ENCODE peak calls at places on chromosomes 11 and 22, in six cellular contexts. A, U, W, E, Z and O are unnamed samples.

GRCh38 chr11:96869207-96869606 is 479.4 kb downstream of the JRKL start:
- DNase-seq in A (no peak), U (no peak), W (no peak), E (peak), Z (peak), O (no peak)

GRCh38 chr11:65879622-65880021 is at the start of gene CTSW:
- DNase-seq in A (no peak), U (no peak), W (no peak), E (no peak), Z (no peak), O (peak)

GRCh38 chr11:130603585-130603906 is 155.1 kb downstream of the ADAMTS15 start:
- DNase-seq in A (no peak), U (no peak), W (no peak), E (no peak), Z (no peak), O (no peak)

GRCh38 chr11:73265278-73265810 is 6.8 kb upstream of the P2RY6 start:
- DNase-seq in A (no peak), U (peak), W (no peak), E (no peak), Z (no peak), O (no peak)

GRCh38 chr22:50148991-50149721 is 21.4 kb upstream of the PANX2 start:
- DNase-seq in A (no peak), U (peak), W (peak), E (peak), Z (peak), O (peak)

GRCh38 chr11:41003339-41003992 is 456.0 kb downstream of the LRRC4C start:
- DNase-seq in A (no peak), U (no peak), W (no peak), E (no peak), Z (no peak), O (no peak)

GRCh38 chr22:40533712-40534378 is 102.7 kb downstream of the MRTFA start:
- DNase-seq in A (no peak), U (no peak), W (no peak), E (peak), Z (peak), O (peak)

GRCh38 chr11:86671386-86672006 is 920 bp downstream of the ME3 start:
- DNase-seq in A (peak), U (peak), W (no peak), E (peak), Z (peak), O (no peak)

GRCh38 chr22:40183029-40183581 is 5.4 kb downstream of the TNRC6B start:
- DNase-seq in A (no peak), U (no peak), W (no peak), E (peak), Z (peak), O (no peak)

GRCh38 chr22:48954781-48955311 is 872.8 kb downstream of the BRD1 start:
- DNase-seq in A (no peak), U (peak), W (no peak), E (no peak), Z (no peak), O (no peak)

GRCh38 chr11:60121259-60121658 is 32.8 kb downstream of the MS4A2 start:
- DNase-seq in A (no peak), U (no peak), W (no peak), E (peak), Z (no peak), O (no peak)

GRCh38 chr11:113248702-113249490 is 65.5 kb upstream of the TTC12 start:
- DNase-seq in A (no peak), U (no peak), W (no peak), E (no peak), Z (no peak), O (no peak)

GRCh38 chr22:41888638-41889200 is 26.2 kb downstream of the SHISA8 start:
- DNase-seq in A (no peak), U (no peak), W (no peak), E (no peak), Z (no peak), O (no peak)

GRCh38 chr22:35756722-35757121 is 39.0 kb downstream of the APOL5 start:
- DNase-seq in A (no peak), U (no peak), W (no peak), E (no peak), Z (no peak), O (no peak)

GRCh38 chr11:12706531-12707499 is 32.6 kb downstream of the TEAD1 start:
- DNase-seq in A (no peak), U (no peak), W (no peak), E (peak), Z (peak), O (no peak)

GRCh38 chr11:44505591-44506054 is 59.8 kb upstream of the CD82 start:
- DNase-seq in A (no peak), U (no peak), W (no peak), E (peak), Z (peak), O (no peak)

GRCh38 chr11:45985212-45985611 is 62.8 kb downstream of the LARGE2 start:
- DNase-seq in A (no peak), U (no peak), W (no peak), E (no peak), Z (no peak), O (no peak)

GRCh38 chr11:73810637-73811036 is 23.0 kb downstream of the MRPL48 start:
- DNase-seq in A (no peak), U (no peak), W (no peak), E (no peak), Z (no peak), O (no peak)

GRCh38 chr22:19610518-19611253 is 86.5 kb upstream of the CLDN5 start:
- DNase-seq in A (no peak), U (no peak), W (no peak), E (no peak), Z (no peak), O (no peak)

GRCh38 chr11:84819561-84819960 is 807.6 kb downstream of the DLG2 start:
- DNase-seq in A (no peak), U (no peak), W (no peak), E (no peak), Z (no peak), O (no peak)

GRCh38 chr11:37830532-37830931 is 1232.5 kb upstream of the RAG2 start:
- DNase-seq in A (no peak), U (no peak), W (no peak), E (no peak), Z (no peak), O (no peak)

GRCh38 chr11:36069576-36070214 is 125.8 kb downstream of the LDLRAD3 start:
- DNase-seq in A (no peak), U (no peak), W (no peak), E (no peak), Z (no peak), O (no peak)

GRCh38 chr11:75627879-75628668 is 40.8 kb downstream of the MAP6 start:
- DNase-seq in A (no peak), U (no peak), W (no peak), E (peak), Z (peak), O (no peak)

GRCh38 chr11:19101803-19102520 is 15.0 kb upstream of the ZDHHC13 start:
- DNase-seq in A (no peak), U (no peak), W (no peak), E (no peak), Z (no peak), O (no peak)

GRCh38 chr11:6062691-6063358 is 32.3 kb upstream of the OR56A1 start:
- DNase-seq in A (no peak), U (no peak), W (no peak), E (no peak), Z (no peak), O (no peak)

GRCh38 chr11:117870176-117870952 is 6.1 kb downstream of the FXYD6 start:
- DNase-seq in A (no peak), U (no peak), W (no peak), E (no peak), Z (no peak), O (no peak)

GRCh38 chr11:120647681-120648080 is 136.1 kb downstream of the GRIK4 start:
- DNase-seq in A (no peak), U (no peak), W (no peak), E (no peak), Z (no peak), O (no peak)

GRCh38 chr22:19990188-19990587 is 26.4 kb downstream of the ARVCF start:
- DNase-seq in A (no peak), U (no peak), W (no peak), E (no peak), Z (no peak), O (no peak)

GRCh38 chr11:132943325-132943736 is 589.0 kb downstream of the OPCML start:
- DNase-seq in A (no peak), U (no peak), W (no peak), E (no peak), Z (no peak), O (no peak)

GRCh38 chr22:17570851-17571631 is 7.7 kb downstream of the SLC25A18 start:
- DNase-seq in A (peak), U (peak), W (no peak), E (peak), Z (peak), O (no peak)

GRCh38 chr11:47524200-47524874 is 28.6 kb downstream of the CELF1 start:
- DNase-seq in A (no peak), U (no peak), W (peak), E (no peak), Z (peak), O (peak)

GRCh38 chr11:110147965-110148709 is 54.9 kb downstream of the ZC3H12C start:
- DNase-seq in A (no peak), U (no peak), W (no peak), E (peak), Z (peak), O (no peak)

GRCh38 chr11:109046284-109046992 is 375.6 kb upstream of the C11orf87 start:
- DNase-seq in A (no peak), U (no peak), W (no peak), E (no peak), Z (no peak), O (no peak)

GRCh38 chr11:111308140-111308539 is 9.8 kb downstream of the POU2AF3 start:
- DNase-seq in A (no peak), U (no peak), W (no peak), E (peak), Z (no peak), O (no peak)

GRCh38 chr11:66302656-66303055 is 11.0 kb downstream of the TMEM151A start:
- DNase-seq in A (no peak), U (no peak), W (no peak), E (no peak), Z (no peak), O (no peak)

GRCh38 chr11:130218501-130218900 is 58.9 kb downstream of the ST14 start:
- DNase-seq in A (no peak), U (no peak), W (no peak), E (no peak), Z (no peak), O (no peak)

GRCh38 chr11:130146797-130147196 is 12.8 kb upstream of the ST14 start:
- DNase-seq in A (no peak), U (peak), W (no peak), E (peak), Z (no peak), O (peak)

GRCh38 chr11:8258289-8258688 is 5.4 kb downstream of the LMO1 start:
- DNase-seq in A (peak), U (peak), W (no peak), E (peak), Z (no peak), O (no peak)

GRCh38 chr22:48632641-48633246 is 1194.9 kb downstream of the BRD1 start:
- DNase-seq in A (no peak), U (no peak), W (no peak), E (no peak), Z (no peak), O (no peak)

GRCh38 chr11:10599388-10600175 is 31.1 kb upstream of the LYVE1 start:
- DNase-seq in A (peak), U (no peak), W (no peak), E (peak), Z (no peak), O (no peak)
- H3K4me3 ChIP-seq in A (no peak), U (no peak), W (no peak), E (no peak), Z (no peak), O (no peak)

GRCh38 chr22:32535531-32536190 is 61.0 kb downstream of the FBXO7 start:
- DNase-seq in A (no peak), U (no peak), W (no peak), E (no peak), Z (no peak), O (no peak)
- H3K4me3 ChIP-seq in A (no peak), U (no peak), W (no peak), E (no peak), Z (no peak), O (no peak)

DNA sequence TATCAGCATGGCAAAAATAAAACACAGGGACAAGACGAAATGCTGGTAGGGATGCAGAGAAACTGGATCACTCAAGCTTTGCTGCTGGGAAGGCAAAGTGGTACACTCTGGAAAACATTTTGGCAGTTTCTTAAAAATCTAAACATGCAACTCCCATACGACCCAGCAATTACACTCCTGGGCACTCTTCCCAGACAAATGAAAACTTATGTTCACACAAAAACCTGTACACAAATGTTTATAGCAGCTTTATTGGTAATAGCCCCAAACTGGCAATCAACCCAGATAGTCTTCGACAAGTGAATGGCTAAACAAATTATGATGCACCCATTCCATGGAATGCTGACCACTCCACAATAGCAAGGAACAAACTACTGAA is 35.8 kb upstream of the PRR5 start:
- DNase-seq in A (no peak), U (no peak), W (no peak), E (no peak), Z (no peak), O (no peak)
- H3K4me3 ChIP-seq in A (no peak), U (no peak), W (no peak), E (no peak), Z (no peak), O (no peak)

DNA sequence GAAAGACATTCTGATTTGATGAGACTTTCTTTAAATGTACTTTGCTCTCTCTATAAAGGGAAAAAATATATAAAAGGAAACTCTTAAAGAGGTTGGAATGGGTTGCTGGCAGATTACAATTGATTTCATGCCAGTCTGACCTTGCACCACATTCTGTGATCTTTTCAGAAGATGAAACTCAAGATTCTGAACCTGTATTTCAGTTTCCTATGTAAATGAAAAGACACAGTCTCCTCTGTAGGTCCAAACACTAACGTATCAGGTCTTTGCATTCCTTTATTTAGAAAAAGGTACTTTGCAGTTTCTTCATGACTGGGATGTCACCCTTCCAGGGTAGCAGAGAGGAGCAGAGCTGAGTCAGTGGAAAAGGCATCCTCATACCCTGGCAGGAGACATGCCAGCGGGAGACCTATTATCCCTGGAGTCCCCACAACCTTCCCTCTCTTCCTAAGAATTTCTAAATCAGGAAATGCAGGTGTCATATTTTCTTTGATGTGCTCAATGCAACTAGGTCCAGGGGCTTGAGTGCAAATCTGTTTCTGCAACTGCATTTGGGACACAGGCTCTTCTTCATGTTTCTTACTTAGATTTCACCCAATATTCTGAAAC is 282.6 kb downstream of the CADM1 start:
- DNase-seq in A (no peak), U (no peak), W (no peak), E (no peak), Z (no peak), O (no peak)
- H3K4me3 ChIP-seq in A (no peak), U (no peak), W (no peak), E (no peak), Z (no peak), O (no peak)

DNA sequence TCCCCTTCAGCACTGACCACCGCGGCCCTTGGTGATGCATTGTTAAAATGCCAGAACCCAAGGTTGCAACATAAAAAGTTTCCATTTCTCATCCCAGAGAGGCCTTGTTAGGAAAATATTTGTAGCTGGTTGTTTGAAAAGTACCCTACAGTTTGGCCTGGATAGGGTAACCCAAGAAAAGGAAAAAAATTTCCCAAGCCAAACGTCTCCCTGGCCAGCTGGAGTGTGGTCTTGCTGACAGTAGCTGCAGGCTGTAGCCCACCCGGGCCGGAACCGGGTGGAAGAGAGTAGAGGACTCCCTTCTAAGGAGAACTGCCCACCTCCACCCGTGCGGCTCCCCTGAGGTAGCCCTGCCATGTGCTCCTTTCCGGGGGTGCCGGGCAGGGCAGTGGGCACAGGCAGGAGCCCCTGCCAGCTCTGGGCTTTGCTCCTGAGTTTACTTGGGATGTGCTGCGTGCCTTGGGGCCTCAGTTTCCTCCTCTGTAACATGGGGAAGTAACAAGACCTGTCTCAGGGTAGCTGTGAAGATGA is 38.5 kb downstream of the IGHMBP2 start:
- DNase-seq in A (no peak), U (no peak), W (no peak), E (no peak), Z (no peak), O (no peak)
- H3K4me3 ChIP-seq in A (no peak), U (peak), W (no peak), E (no peak), Z (no peak), O (no peak)

GRCh38 chr22:37333724-37334460 is 51.6 kb downstream of the CYTH4 start:
- DNase-seq in A (no peak), U (no peak), W (no peak), E (no peak), Z (no peak), O (no peak)
- H3K4me3 ChIP-seq in A (no peak), U (no peak), W (no peak), E (no peak), Z (no peak), O (no peak)

DNA sequence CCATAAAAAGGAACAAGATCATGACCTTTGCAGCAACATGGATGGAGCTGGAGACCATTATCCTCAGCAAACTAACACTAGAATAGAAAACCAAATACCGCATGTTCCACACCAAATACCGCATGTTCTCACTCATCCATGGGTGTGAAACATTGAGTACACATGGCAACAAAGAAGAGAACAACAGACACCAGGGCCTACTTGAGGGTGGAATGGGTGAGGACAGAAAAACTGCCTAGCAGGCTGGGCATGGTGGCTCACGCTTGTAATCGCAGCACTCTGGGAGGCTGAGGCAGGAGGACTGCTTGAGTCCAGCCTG is 12.3 kb downstream of the EHD1 start:
- DNase-seq in A (no peak), U (no peak), W (no peak), E (no peak), Z (no peak), O (no peak)
- H3K4me3 ChIP-seq in A (no peak), U (peak), W (no peak), E (no peak), Z (no peak), O (peak)

DNA sequence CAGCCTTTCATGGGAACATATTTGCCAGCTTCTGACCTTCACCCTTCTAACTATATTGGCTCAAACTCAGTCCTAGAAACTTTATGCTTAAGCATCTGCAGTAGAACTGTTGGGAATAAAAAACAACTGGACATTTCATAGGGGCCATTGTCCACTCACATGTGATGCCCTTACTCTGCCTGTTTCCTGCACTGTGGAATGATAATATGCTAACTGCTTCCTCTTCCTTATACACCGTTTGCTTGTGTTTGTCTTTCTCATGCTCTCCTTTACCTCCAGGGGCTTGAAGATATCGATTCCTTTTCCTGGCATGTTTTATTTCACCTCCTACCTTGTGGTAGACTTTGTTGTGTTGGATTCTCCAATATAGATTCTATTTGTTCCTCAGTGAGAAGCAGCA is 333.0 kb upstream of the DDI1 start:
- DNase-seq in A (no peak), U (no peak), W (no peak), E (no peak), Z (no peak), O (no peak)
- H3K4me3 ChIP-seq in A (no peak), U (no peak), W (no peak), E (no peak), Z (no peak), O (no peak)